ENCODE peak calls at places on chromosomes 6 and 20, in six cellular contexts. B, O, S, I, W and Q are unnamed samples.

GRCh38 chr6:84411060-84411629 is 183.7 kb upstream of the CEP162 start:
- DNase-seq in W (no peak), I (no peak), S (no peak), O (no peak), B (peak), Q (no peak)

GRCh38 chr6:141484726-141485125 is 648.0 kb upstream of the GJE1 start:
- DNase-seq in O (no peak), S (peak), W (peak), B (peak), I (no peak), Q (no peak)

GRCh38 chr6:93701526-93701925 is 282.2 kb upstream of the EPHA7 start:
- DNase-seq in W (no peak), B (no peak), I (no peak), S (no peak), O (no peak), Q (no peak)

GRCh38 chr6:138724015-138724414 is 49.6 kb upstream of the CCDC28A start:
- DNase-seq in O (no peak), W (no peak), S (no peak), I (no peak), B (no peak), Q (peak)

GRCh38 chr6:52328303-52328662 is 33.7 kb upstream of the PAQR8 start:
- DNase-seq in S (no peak), W (no peak), O (no peak), I (no peak), B (no peak), Q (no peak)

GRCh38 chr6:50720623-50721022 is 7.3 kb downstream of the TFAP2D start:
- DNase-seq in O (no peak), S (no peak), W (no peak), I (no peak), B (no peak), Q (peak)

GRCh38 chr6:67717281-67717680 is 917.8 kb upstream of the ADGRB3 start:
- DNase-seq in S (no peak), I (no peak), B (no peak), W (no peak), O (no peak), Q (no peak)

GRCh38 chr6:126307859-126308258 is 32.1 kb upstream of the CENPW start:
- DNase-seq in I (no peak), B (peak), W (no peak), S (no peak), O (no peak), Q (peak)

GRCh38 chr6:32796848-32797776 is 19.7 kb downstream of the HLA-DOB start:
- DNase-seq in B (peak), I (peak), W (peak), S (peak), O (peak), Q (peak)

GRCh38 chr20:24100370-24101011 is 111.9 kb upstream of the GGTLC1 start:
- DNase-seq in S (peak), I (peak), W (peak), O (peak), B (peak), Q (peak)

GRCh38 chr6:82396964-82397761 is 33.5 kb downstream of the TPBG start:
- DNase-seq in O (no peak), S (no peak), B (peak), W (no peak), I (no peak), Q (no peak)

GRCh38 chr20:23111307-23111943 is 25.3 kb upstream of the CD93 start:
- DNase-seq in B (no peak), S (no peak), I (no peak), O (no peak), W (no peak), Q (no peak)

GRCh38 chr20:60361761-60362410 is 403.7 kb downstream of the CDH26 start:
- DNase-seq in W (no peak), O (no peak), B (no peak), S (peak), I (no peak), Q (no peak)

GRCh38 chr6:166395351-166395750 is 12.6 kb upstream of the MPC1 start:
- DNase-seq in O (no peak), I (no peak), S (no peak), B (no peak), W (no peak), Q (no peak)

GRCh38 chr20:17943343-17943742 is 25.3 kb downstream of the SNX5 start:
- DNase-seq in O (no peak), W (no peak), I (no peak), S (peak), B (no peak), Q (no peak)

GRCh38 chr6:126123226-126123625 is 136.9 kb downstream of the TRMT11 start:
- DNase-seq in I (no peak), S (no peak), W (no peak), B (peak), O (peak), Q (no peak)

GRCh38 chr6:167651251-167652041 is 175.3 kb upstream of the AFDN start:
- DNase-seq in B (no peak), O (no peak), S (no peak), W (no peak), I (no peak), Q (no peak)

GRCh38 chr6:95249176-95249575 is 328.2 kb upstream of the MANEA start:
- DNase-seq in W (no peak), I (no peak), S (no peak), O (no peak), B (peak), Q (no peak)

GRCh38 chr6:153001767-153002612 is 519 bp downstream of the MTRF1L start:
- DNase-seq in I (no peak), S (peak), O (no peak), B (no peak), W (peak), Q (peak)

GRCh38 chr6:53128842-53129241 is 19.8 kb downstream of the GCM1 start:
- DNase-seq in B (no peak), O (no peak), W (no peak), S (no peak), I (no peak), Q (no peak)

GRCh38 chr6:160051390-160051789 is 70.2 kb upstream of the SLC22A1 start:
- DNase-seq in W (no peak), S (no peak), I (no peak), O (no peak), B (no peak), Q (no peak)

GRCh38 chr6:113927001-113927400 is 43.9 kb downstream of the HDAC2 start:
- DNase-seq in W (no peak), I (no peak), S (no peak), O (no peak), B (no peak), Q (peak)

GRCh38 chr20:39190666-39191570 is 228.8 kb downstream of the DHX35 start:
- DNase-seq in O (no peak), S (no peak), I (no peak), B (peak), W (no peak), Q (no peak)

GRCh38 chr6:119814609-119815400 is 465.2 kb upstream of the MAN1A1 start:
- DNase-seq in S (no peak), B (no peak), W (no peak), I (no peak), O (no peak), Q (no peak)

GRCh38 chr20:53671370-53671769 is 77.7 kb upstream of the ZNF217 start:
- DNase-seq in S (no peak), W (no peak), I (no peak), O (no peak), B (no peak), Q (no peak)